ENCODE peak calls at places on chromosomes 13 and 19, in eight cellular contexts. K is cardiac muscle cell, L is dorsolateral prefrontal cortex, G is DND-41, O is astrocyte, F is heart right ventricle, R is NB4, Z is GM10248. W is an unnamed sample.

GRCh38 chr19:4367336-4367723 is 24.0 kb downstream of the MPND start:
- DNase-seq in K (no peak), L (no peak), G (no peak), O (no peak), F (no peak), R (no peak), Z (no peak), W (no peak)

GRCh38 chr19:22604571-22605274 is 29.4 kb upstream of the ZNF492 start:
- DNase-seq in K (no peak), L (no peak), G (no peak), O (no peak), F (no peak), R (no peak), Z (no peak), W (no peak)

GRCh38 chr19:19530423-19530804 is 1.7 kb downstream of the YJEFN3 start:
- DNase-seq in K (peak), L (no peak), G (no peak), O (no peak), F (no peak), R (peak), Z (no peak), W (no peak)

GRCh38 chr19:47658431-47659383 is 49.8 kb downstream of the BICRA start:
- DNase-seq in K (peak), L (no peak), G (no peak), O (peak), F (no peak), R (no peak), Z (no peak), W (no peak)

GRCh38 chr13:113997845-113998751 is 24.2 kb upstream of the C13orf46 start:
- DNase-seq in K (peak), L (no peak), G (no peak), O (no peak), F (peak), R (no peak), Z (no peak), W (no peak)

GRCh38 chr19:45471866-45472556 is 4.2 kb downstream of the FOSB start:
- DNase-seq in K (peak), L (no peak), G (no peak), O (no peak), F (no peak), R (no peak), Z (no peak), W (no peak)

GRCh38 chr13:41960195-41960699 is 662 bp downstream of the VWA8 start:
- DNase-seq in K (peak), L (no peak), G (no peak), O (peak), F (peak), R (no peak), Z (no peak), W (peak)

GRCh38 chr19:39684283-39684682 is 20.0 kb upstream of the LGALS14 start:
- DNase-seq in K (no peak), L (no peak), G (no peak), O (no peak), F (no peak), R (no peak), Z (no peak), W (no peak)

GRCh38 chr19:54708781-54709180 is 15.5 kb upstream of the KIR3DL3 start:
- DNase-seq in K (no peak), L (no peak), G (no peak), O (no peak), F (no peak), R (no peak), Z (no peak), W (no peak)

GRCh38 chr19:4124638-4125037 is 716 bp upstream of the MAP2K2 start:
- DNase-seq in K (no peak), L (no peak), G (no peak), O (no peak), F (no peak), R (no peak), Z (no peak), W (no peak)

GRCh38 chr19:17219286-17219685 is 4.1 kb downstream of the USE1 start:
- DNase-seq in K (no peak), L (no peak), G (no peak), O (no peak), F (no peak), R (no peak), Z (no peak), W (no peak)

GRCh38 chr13:32585625-32586021 is 629 bp upstream of the PDS5B start:
- DNase-seq in K (no peak), L (no peak), G (peak), O (peak), F (no peak), R (peak), Z (no peak), W (no peak)

GRCh38 chr13:24851546-24851945 is 87.6 kb downstream of the RNF17 start:
- DNase-seq in K (peak), L (no peak), G (no peak), O (no peak), F (no peak), R (no peak), Z (no peak), W (no peak)

GRCh38 chr13:42041017-42041683 is 7.3 kb upstream of the DGKH start:
- DNase-seq in K (peak), L (no peak), G (peak), O (peak), F (peak), R (peak), Z (peak), W (peak)

GRCh38 chr19:13881231-13881691 is 4.3 kb downstream of the NANOS3 start:
- DNase-seq in K (peak), L (no peak), G (peak), O (peak), F (no peak), R (peak), Z (no peak), W (peak)

GRCh38 chr13:106297283-106297682 is 238.2 kb downstream of the EFNB2 start:
- DNase-seq in K (no peak), L (no peak), G (no peak), O (no peak), F (no peak), R (no peak), Z (no peak), W (no peak)

GRCh38 chr13:53206455-53206854 is 177.8 kb downstream of the OLFM4 start:
- DNase-seq in K (no peak), L (no peak), G (no peak), O (no peak), F (no peak), R (peak), Z (no peak), W (no peak)
- TF ChIP-seq CTCF in K (peak), L (no peak), G (peak), O (peak), F (no peak), R (no peak), Z (peak), W (peak)

GRCh38 chr13:40644838-40645620 is 21.4 kb downstream of the FOXO1 start:
- DNase-seq in K (no peak), L (no peak), G (no peak), O (no peak), F (no peak), R (no peak), Z (no peak), W (peak)
- TF ChIP-seq CTCF in K (no peak), L (no peak), G (no peak), O (no peak), F (no peak), R (no peak), Z (no peak), W (no peak)

GRCh38 chr19:58279042-58279924 is 528 bp downstream of the ZNF8 start:
- DNase-seq in K (peak), L (peak), G (peak), O (peak), F (peak), R (peak), Z (peak), W (peak)

GRCh38 chr19:58277748-58278147 is 1.0 kb upstream of the ZNF8 start:
- DNase-seq in K (no peak), L (no peak), G (no peak), O (no peak), F (no peak), R (no peak), Z (no peak), W (no peak)

GRCh38 chr19:58277197-58277596 is 1.6 kb upstream of the ZNF8 start:
- DNase-seq in K (no peak), L (no peak), G (no peak), O (no peak), F (no peak), R (no peak), Z (no peak), W (no peak)

GRCh38 chr19:58279925-58280316 is 1.2 kb downstream of the ZNF8 start:
- DNase-seq in K (no peak), L (no peak), G (no peak), O (no peak), F (no peak), R (no peak), Z (no peak), W (no peak)

DNA sequence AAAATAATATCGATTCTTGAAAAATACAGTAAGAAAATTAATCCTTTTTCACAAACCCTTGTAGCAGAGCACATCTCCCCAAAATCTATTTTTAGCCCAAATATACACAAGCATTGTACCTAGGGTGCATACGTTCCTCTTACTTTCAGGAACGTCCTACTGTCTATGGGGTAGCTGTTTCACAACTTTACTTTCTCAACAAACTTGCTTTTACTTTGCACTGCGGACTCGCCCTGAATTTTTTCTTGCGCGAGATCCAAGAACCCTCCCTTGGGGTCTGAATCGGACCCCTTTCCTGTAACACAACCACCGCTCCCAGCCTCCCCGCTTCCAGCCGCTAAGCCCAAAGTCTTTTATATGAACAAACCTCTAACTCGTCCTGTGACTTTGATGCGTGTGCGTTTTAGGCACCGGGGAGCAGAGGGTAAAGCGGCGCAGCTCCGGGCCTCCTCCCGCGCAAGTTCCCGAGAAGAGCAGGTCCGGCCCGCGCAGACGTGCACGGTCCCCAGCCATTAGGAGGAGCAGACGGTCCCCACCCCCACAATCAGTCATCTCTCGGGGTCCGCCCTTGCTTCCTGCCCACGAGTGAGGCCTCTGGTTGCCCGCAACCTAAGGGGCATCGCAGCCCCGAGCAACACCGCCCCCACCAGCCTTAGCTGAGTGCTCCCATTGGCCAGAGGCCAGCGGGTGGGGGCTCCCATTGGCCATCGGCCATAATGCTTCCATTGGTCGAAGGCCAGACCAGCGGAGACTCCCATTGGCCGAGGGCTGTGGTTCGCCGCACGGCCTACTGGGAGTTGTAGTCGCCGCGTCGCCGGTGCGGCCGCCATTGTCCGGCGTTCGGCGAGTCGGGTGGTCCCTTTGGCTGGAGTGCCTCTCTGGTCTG is at the start of gene ZNF8:
- DNase-seq in K (peak), L (peak), G (peak), O (peak), F (peak), R (peak), Z (peak), W (peak)
- TF ChIP-seq CTCF in K (peak), L (peak), G (no peak), O (no peak), F (no peak), R (no peak), Z (peak), W (no peak)

GRCh38 chr13:27619711-27620376 is 485 bp downstream of the LNX2 start:
- DNase-seq in K (peak), L (peak), G (peak), O (peak), F (peak), R (peak), Z (peak), W (peak)
- TF ChIP-seq CTCF in K (peak), L (no peak), G (peak), O (no peak), F (no peak), R (no peak), Z (peak), W (peak)

DNA sequence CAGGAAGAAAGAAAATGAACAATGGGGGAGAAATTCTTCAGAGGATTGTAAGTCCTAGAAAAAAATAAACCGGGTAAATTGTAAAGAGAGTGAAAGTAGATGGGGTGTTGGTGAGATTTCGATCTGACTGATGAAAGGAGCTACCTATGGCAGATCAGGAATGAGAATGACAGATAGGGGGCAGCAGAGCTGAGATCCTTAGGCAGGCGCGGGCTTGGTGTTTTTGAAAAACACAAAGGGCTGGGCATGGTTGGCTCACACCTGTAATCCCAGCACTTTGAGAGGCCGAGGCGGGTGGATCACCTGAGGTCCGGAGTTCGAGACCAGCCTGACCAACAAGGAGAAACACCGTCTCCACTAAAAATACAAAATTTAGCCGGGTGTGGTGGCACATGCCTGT is 1468.6 kb upstream of the SLC10A2 start:
- DNase-seq in K (no peak), L (no peak), G (no peak), O (no peak), F (no peak), R (peak), Z (no peak), W (peak)
- TF ChIP-seq CTCF in K (no peak), L (no peak), G (peak), O (no peak), F (no peak), R (peak), Z (no peak), W (no peak)

DNA sequence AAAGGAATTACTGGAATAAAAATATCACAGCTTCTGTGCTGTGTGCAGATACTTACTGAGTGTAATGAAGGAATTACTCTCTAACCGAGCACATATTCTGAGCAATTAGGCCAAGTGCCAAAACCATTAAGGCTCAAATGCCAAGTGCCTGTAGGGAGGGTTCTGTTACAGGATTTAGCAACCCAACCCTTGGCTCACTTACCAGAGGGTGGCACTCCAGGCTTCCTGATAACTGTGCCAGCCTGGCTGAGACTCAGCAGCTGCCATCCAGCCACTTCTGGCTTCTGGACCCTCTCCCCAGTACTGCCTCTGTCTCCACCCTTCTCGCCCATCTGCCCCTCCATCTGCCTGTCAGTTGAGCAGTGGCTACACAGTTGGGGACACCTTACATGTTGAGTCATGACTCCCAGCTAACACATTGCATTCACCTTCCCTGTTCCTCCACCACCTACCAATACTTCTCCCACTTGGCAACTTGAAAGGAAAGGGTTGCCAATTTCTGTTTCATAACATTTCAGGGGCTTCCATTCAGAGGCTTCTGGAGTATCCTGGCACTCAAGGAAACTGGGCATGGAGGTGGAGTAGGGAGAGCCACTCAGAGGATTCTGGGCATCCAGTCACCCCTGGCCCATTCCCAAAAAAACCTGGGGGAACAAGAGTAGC is 110.5 kb downstream of the COG6 start:
- DNase-seq in K (peak), L (peak), G (peak), O (peak), F (peak), R (peak), Z (no peak), W (peak)
- TF ChIP-seq CTCF in K (no peak), L (peak), G (peak), O (no peak), F (no peak), R (no peak), Z (peak), W (peak)

GRCh38 chr13:94119360-94119936 is 360.0 kb downstream of the DCT start:
- DNase-seq in K (no peak), L (no peak), G (no peak), O (no peak), F (no peak), R (no peak), Z (no peak), W (no peak)
- TF ChIP-seq CTCF in K (no peak), L (no peak), G (no peak), O (no peak), F (no peak), R (no peak), Z (no peak), W (no peak)

W was measured in activated CD8-positive, alpha-beta T cell treated with anti-CD3 and anti-CD28 coated beads for 36 hours.